ENCODE peak calls at places on chromosome 6, in nine cellular contexts. U, D, T, M, H, B, S, J and P are unnamed samples.

GRCh38 chr6:163080228-163080627 is 334.3 kb upstream of the QKI start:
- DNase-seq in U (no peak), D (no peak), T (no peak), M (no peak), H (no peak), B (no peak), S (no peak), J (no peak), P (no peak)

GRCh38 chr6:49549691-49550412 is 616 bp upstream of the C6orf141 start:
- DNase-seq in U (no peak), D (no peak), T (no peak), M (no peak), H (no peak), B (no peak), S (no peak), J (no peak), P (peak)

GRCh38 chr6:18016133-18016532 is 28.7 kb upstream of the KIF13A start:
- DNase-seq in U (no peak), D (no peak), T (no peak), M (no peak), H (no peak), B (no peak), S (no peak), J (peak), P (no peak)

GRCh38 chr6:100803264-100803663 is 77.9 kb downstream of the ASCC3 start:
- DNase-seq in U (no peak), D (no peak), T (no peak), M (no peak), H (no peak), B (peak), S (no peak), J (no peak), P (no peak)

GRCh38 chr6:90194371-90194841 is 102.2 kb downstream of the BACH2 start:
- DNase-seq in U (no peak), D (no peak), T (no peak), M (no peak), H (no peak), B (no peak), S (no peak), J (peak), P (no peak)

GRCh38 chr6:1747531-1747930 is 137.8 kb downstream of the FOXC1 start:
- DNase-seq in U (no peak), D (no peak), T (no peak), M (no peak), H (no peak), B (no peak), S (no peak), J (no peak), P (no peak)

GRCh38 chr6:64908104-64908503 is 798.9 kb downstream of the EYS start:
- DNase-seq in U (no peak), D (no peak), T (no peak), M (no peak), H (no peak), B (no peak), S (no peak), J (no peak), P (no peak)

GRCh38 chr6:39289490-39289889 is 24.7 kb downstream of the KCNK17 start:
- DNase-seq in U (no peak), D (no peak), T (no peak), M (no peak), H (no peak), B (peak), S (no peak), J (no peak), P (no peak)

GRCh38 chr6:3808759-3809514 is 40.2 kb upstream of the FAM50B start:
- DNase-seq in U (peak), D (no peak), T (no peak), M (no peak), H (no peak), B (no peak), S (no peak), J (peak), P (no peak)

GRCh38 chr6:131035582-131035981 is 27.5 kb downstream of the EPB41L2 start:
- DNase-seq in U (no peak), D (no peak), T (no peak), M (no peak), H (no peak), B (no peak), S (no peak), J (no peak), P (no peak)

GRCh38 chr6:144055121-144055931 is 40.0 kb downstream of the SF3B5 start:
- DNase-seq in U (no peak), D (no peak), T (peak), M (no peak), H (no peak), B (no peak), S (no peak), J (peak), P (no peak)

GRCh38 chr6:13336553-13336952 is 8.2 kb upstream of the TBC1D7 start:
- DNase-seq in U (peak), D (peak), T (peak), M (peak), H (peak), B (peak), S (peak), J (peak), P (peak)

GRCh38 chr6:116511424-116512131 is at the start of gene CALHM5:
- DNase-seq in U (no peak), D (peak), T (no peak), M (no peak), H (no peak), B (peak), S (no peak), J (peak), P (peak)

GRCh38 chr6:137820425-137820824 is 46.6 kb upstream of the TNFAIP3 start:
- DNase-seq in U (no peak), D (no peak), T (no peak), M (no peak), H (no peak), B (no peak), S (no peak), J (peak), P (no peak)

GRCh38 chr6:122530440-122531046 is 58.9 kb upstream of the SERINC1 start:
- DNase-seq in U (peak), D (no peak), T (peak), M (peak), H (peak), B (peak), S (no peak), J (peak), P (peak)

GRCh38 chr6:29744621-29745020 is 21.4 kb downstream of the HLA-F start:
- DNase-seq in U (no peak), D (no peak), T (no peak), M (no peak), H (no peak), B (no peak), S (no peak), J (no peak), P (no peak)

GRCh38 chr6:93165850-93166249 is 253.5 kb downstream of the EPHA7 start:
- DNase-seq in U (no peak), D (no peak), T (no peak), M (no peak), H (no peak), B (no peak), S (no peak), J (no peak), P (no peak)

GRCh38 chr6:142943746-142944125 is 1.2 kb downstream of the HIVEP2 start:
- DNase-seq in U (no peak), D (peak), T (no peak), M (peak), H (no peak), B (peak), S (no peak), J (peak), P (peak)

GRCh38 chr6:74170118-74170517 is 474.1 kb downstream of the CD109 start:
- DNase-seq in U (no peak), D (no peak), T (no peak), M (no peak), H (no peak), B (no peak), S (no peak), J (peak), P (no peak)

GRCh38 chr6:125273965-125274364 is 27.8 kb downstream of the HDDC2 start:
- DNase-seq in U (peak), D (no peak), T (no peak), M (no peak), H (no peak), B (no peak), S (no peak), J (no peak), P (no peak)

GRCh38 chr6:56642366-56643261 is at the start of gene DST:
- DNase-seq in U (no peak), D (no peak), T (no peak), M (no peak), H (no peak), B (no peak), S (no peak), J (peak), P (no peak)

GRCh38 chr6:10170816-10171215 is 244.1 kb downstream of the TFAP2A start:
- DNase-seq in U (no peak), D (no peak), T (no peak), M (no peak), H (no peak), B (no peak), S (no peak), J (no peak), P (no peak)

GRCh38 chr6:143183735-143184134 is 123.0 kb downstream of the AIG1 start:
- DNase-seq in U (no peak), D (no peak), T (no peak), M (no peak), H (no peak), B (no peak), S (no peak), J (no peak), P (no peak)

GRCh38 chr6:150328744-150329400 is 39.9 kb upstream of the IYD start:
- DNase-seq in U (no peak), D (no peak), T (no peak), M (no peak), H (no peak), B (no peak), S (no peak), J (no peak), P (no peak)

GRCh38 chr6:89085409-89086012 is 5.0 kb downstream of the PNRC1 start:
- DNase-seq in U (no peak), D (no peak), T (no peak), M (no peak), H (no peak), B (no peak), S (no peak), J (no peak), P (no peak)

GRCh38 chr6:42104807-42105713 is 37.4 kb downstream of the C6orf132 start:
- DNase-seq in U (no peak), D (no peak), T (no peak), M (no peak), H (peak), B (peak), S (no peak), J (no peak), P (no peak)

GRCh38 chr6:156741287-156742073 is 35.7 kb upstream of the ARID1B start:
- DNase-seq in U (no peak), D (no peak), T (no peak), M (no peak), H (no peak), B (no peak), S (no peak), J (no peak), P (no peak)

GRCh38 chr6:138105880-138106664 is 1.1 kb downstream of the PERP start:
- DNase-seq in U (no peak), D (no peak), T (no peak), M (no peak), H (no peak), B (no peak), S (no peak), J (no peak), P (peak)

GRCh38 chr6:3627501-3627900 is 124.0 kb downstream of the PXDC1 start:
- DNase-seq in U (no peak), D (no peak), T (no peak), M (peak), H (no peak), B (no peak), S (no peak), J (no peak), P (no peak)

GRCh38 chr6:157535354-157536217 is 154.6 kb downstream of the ZDHHC14 start:
- DNase-seq in U (no peak), D (peak), T (peak), M (no peak), H (no peak), B (peak), S (no peak), J (peak), P (no peak)

GRCh38 chr6:6105472-6106036 is 98.8 kb upstream of the NRN1 start:
- DNase-seq in U (no peak), D (no peak), T (no peak), M (no peak), H (peak), B (peak), S (no peak), J (no peak), P (peak)

GRCh38 chr6:137342607-137343186 is 123.5 kb upstream of the IFNGR1 start:
- DNase-seq in U (no peak), D (no peak), T (peak), M (no peak), H (peak), B (peak), S (no peak), J (no peak), P (no peak)

GRCh38 chr6:20126102-20126752 is 86.0 kb downstream of the MBOAT1 start:
- DNase-seq in U (no peak), D (no peak), T (no peak), M (no peak), H (no peak), B (no peak), S (no peak), J (no peak), P (no peak)

GRCh38 chr6:7106752-7107577 is 796 bp upstream of the RREB1 start:
- DNase-seq in U (no peak), D (peak), T (peak), M (peak), H (no peak), B (peak), S (no peak), J (no peak), P (peak)

GRCh38 chr6:135517527-135517926 is 20.0 kb upstream of the AHI1 start:
- DNase-seq in U (no peak), D (no peak), T (no peak), M (no peak), H (no peak), B (no peak), S (no peak), J (no peak), P (no peak)

GRCh38 chr6:170227996-170228550 is 62.8 kb downstream of the DLL1 start:
- DNase-seq in U (no peak), D (no peak), T (no peak), M (no peak), H (no peak), B (peak), S (no peak), J (no peak), P (no peak)

GRCh38 chr6:170229851-170230519 is 60.9 kb downstream of the DLL1 start:
- DNase-seq in U (no peak), D (no peak), T (no peak), M (no peak), H (no peak), B (no peak), S (no peak), J (no peak), P (no peak)

GRCh38 chr6:170229396-170229795 is 61.5 kb downstream of the DLL1 start:
- DNase-seq in U (no peak), D (no peak), T (no peak), M (no peak), H (no peak), B (no peak), S (no peak), J (no peak), P (no peak)

GRCh38 chr6:170227521-170227983 is 63.3 kb downstream of the DLL1 start:
- DNase-seq in U (no peak), D (no peak), T (no peak), M (no peak), H (no peak), B (peak), S (no peak), J (no peak), P (no peak)

GRCh38 chr6:170228581-170229310 is 62.1 kb downstream of the DLL1 start:
- DNase-seq in U (no peak), D (no peak), T (no peak), M (no peak), H (no peak), B (no peak), S (no peak), J (no peak), P (no peak)
- TF ChIP-seq CTCF in U (no peak), D (no peak), T (no peak), M (no peak), H (no peak), B (no peak), S (no peak), J (no peak), P (no peak)

DNA sequence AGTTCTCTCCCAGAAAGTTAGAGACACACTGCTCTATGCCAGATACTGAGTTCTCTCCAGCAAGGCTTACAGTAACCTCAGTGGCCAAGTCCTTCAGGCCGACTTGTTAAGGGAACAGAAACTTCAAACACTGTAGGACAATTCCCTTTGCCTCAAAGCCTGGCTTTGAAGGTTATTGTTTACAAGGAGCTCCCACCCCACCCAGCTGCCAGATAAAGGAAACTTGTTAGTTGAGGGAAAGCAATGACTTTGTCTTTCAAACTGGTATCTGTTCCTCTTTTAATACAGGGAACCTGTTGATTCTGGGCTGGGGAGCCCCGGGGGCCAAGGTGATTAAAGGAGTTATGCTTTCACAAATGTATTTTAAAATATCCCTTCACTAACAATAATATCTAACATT is 27.7 kb upstream of the CDKN1A start:
- DNase-seq in U (no peak), D (no peak), T (peak), M (no peak), H (no peak), B (peak), S (no peak), J (no peak), P (no peak)
- TF ChIP-seq CTCF in U (no peak), D (no peak), T (no peak), M (no peak), H (no peak), B (no peak), S (no peak), J (no peak), P (no peak)

DNA sequence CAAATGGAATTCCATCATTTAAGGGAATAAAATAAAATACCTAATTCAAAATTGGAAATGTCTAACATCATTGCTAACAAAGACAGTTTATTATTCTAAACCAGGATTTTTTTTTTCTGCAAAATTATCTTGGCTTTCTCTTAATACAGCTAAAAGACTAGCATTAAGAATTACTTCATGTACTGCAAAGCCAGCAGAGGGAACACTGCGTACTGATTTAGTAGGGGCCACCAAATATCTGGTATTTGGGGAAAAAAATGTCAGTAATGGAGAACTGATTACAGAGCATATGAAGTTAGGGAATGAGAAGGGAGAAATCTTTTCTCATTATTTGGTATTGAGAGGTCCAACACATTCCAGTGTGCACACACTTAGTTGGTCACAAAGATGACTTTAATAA is 3.2 kb upstream of the SOX4 start:
- DNase-seq in U (no peak), D (no peak), T (no peak), M (no peak), H (no peak), B (no peak), S (no peak), J (no peak), P (no peak)
- TF ChIP-seq CTCF in U (no peak), D (no peak), T (no peak), M (no peak), H (no peak), B (no peak), S (no peak), J (no peak), P (peak)

GRCh38 chr6:34027445-34027936 is 118.4 kb downstream of the GRM4 start:
- DNase-seq in U (peak), D (peak), T (peak), M (peak), H (peak), B (peak), S (peak), J (peak), P (peak)

GRCh38 chr6:34027939-34028441 is 117.9 kb downstream of the GRM4 start:
- DNase-seq in U (no peak), D (no peak), T (no peak), M (no peak), H (no peak), B (no peak), S (no peak), J (no peak), P (no peak)

GRCh38 chr6:34025851-34026250 is 120.0 kb downstream of the GRM4 start:
- DNase-seq in U (no peak), D (no peak), T (no peak), M (no peak), H (no peak), B (no peak), S (no peak), J (no peak), P (no peak)

GRCh38 chr6:34022873-34023255 is 123.0 kb downstream of the GRM4 start:
- DNase-seq in U (no peak), D (no peak), T (no peak), M (no peak), H (no peak), B (no peak), S (no peak), J (no peak), P (no peak)

GRCh38 chr6:34025112-34025807 is 120.6 kb downstream of the GRM4 start:
- DNase-seq in U (no peak), D (no peak), T (no peak), M (no peak), H (no peak), B (peak), S (no peak), J (no peak), P (no peak)
- TF ChIP-seq CTCF in U (no peak), D (no peak), T (no peak), M (no peak), H (no peak), B (no peak), S (no peak), J (no peak), P (no peak)

GRCh38 chr6:107489636-107490567 is at the start of gene SOBP:
- DNase-seq in U (peak), D (peak), T (peak), M (peak), H (peak), B (peak), S (no peak), J (no peak), P (peak)
- TF ChIP-seq CTCF in U (no peak), D (no peak), T (no peak), M (peak), H (no peak), B (peak), S (no peak), J (no peak), P (peak)

DNA sequence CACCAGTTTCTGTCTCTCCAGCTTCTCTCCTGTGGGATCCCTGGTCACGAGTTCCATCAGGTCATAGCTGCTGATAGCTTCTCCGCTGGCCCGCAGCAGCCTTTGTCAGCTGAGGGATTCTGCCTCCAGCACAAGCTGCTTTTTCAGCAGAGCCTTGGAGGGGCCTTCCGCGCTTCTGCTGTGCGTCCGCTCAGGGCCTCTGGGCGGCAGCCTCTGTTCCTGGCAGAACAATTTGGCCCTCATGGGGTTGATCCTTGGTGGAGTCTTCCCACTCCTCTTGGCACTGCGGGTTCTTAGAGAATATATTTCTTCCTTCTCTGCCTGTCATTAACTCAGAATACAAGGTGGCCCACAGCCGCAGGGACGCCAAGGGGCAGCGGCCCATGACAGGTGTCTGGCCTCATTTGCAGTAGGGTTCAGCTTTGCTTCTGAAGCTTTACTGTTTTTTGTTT is 158.8 kb downstream of the DTNBP1 start:
- DNase-seq in U (no peak), D (peak), T (no peak), M (no peak), H (no peak), B (no peak), S (peak), J (peak), P (peak)
- TF ChIP-seq CTCF in U (no peak), D (no peak), T (no peak), M (no peak), H (no peak), B (no peak), S (no peak), J (peak), P (peak)

DNA sequence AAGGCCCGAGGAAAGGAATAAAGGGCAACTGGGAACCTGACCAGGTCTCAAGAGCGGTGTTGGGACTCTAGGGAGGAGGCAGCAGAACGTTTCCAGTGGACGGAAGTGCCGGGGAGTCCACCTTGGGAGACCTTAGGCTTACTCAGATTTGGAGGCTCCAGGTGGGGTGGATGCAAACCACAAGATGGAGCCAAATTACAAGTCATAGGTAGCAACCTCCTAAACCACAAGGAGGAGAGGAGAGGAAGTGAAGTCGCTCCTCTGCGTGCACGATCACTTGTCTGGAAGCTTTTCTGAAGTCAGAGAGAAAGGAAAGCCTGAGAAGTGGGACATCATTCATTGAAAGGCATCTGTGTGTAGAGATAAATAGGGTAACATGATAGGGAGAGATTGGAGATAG is 9.3 kb downstream of the HLA-DOA start:
- DNase-seq in U (peak), D (no peak), T (peak), M (no peak), H (no peak), B (peak), S (no peak), J (no peak), P (peak)
- TF ChIP-seq CTCF in U (no peak), D (no peak), T (peak), M (no peak), H (no peak), B (no peak), S (no peak), J (no peak), P (peak)